ENCODE peak calls at places on chromosomes 7 and 10, in six cellular contexts. C is WTC11, W is lung, F is BJ, Z is lower leg skin, G is OCI-LY7. H is an unnamed sample.

GRCh38 chr10:90857635-90858488 is at the start of gene HTR7:
- DNase-seq in C (peak; percentile 78), W (peak; percentile 36), F (no peak), Z (peak; percentile 90), G (peak; percentile 28), H (peak; percentile 13)

GRCh38 chr10:51422311-51423120 is 276.9 kb downstream of the CSTF2T start:
- DNase-seq in C (peak; percentile 57), W (peak; percentile 51), F (no peak), Z (no peak), G (peak; percentile 23), H (peak; percentile 46)

GRCh38 chr10:20874261-20874660 is 22.9 kb downstream of the NEBL start:
- DNase-seq in C (no peak), W (no peak), F (no peak), Z (no peak), G (no peak), H (no peak)

GRCh38 chr7:156504687-156505545 is 135.7 kb upstream of the RNF32 start:
- DNase-seq in C (no peak), W (no peak), F (no peak), Z (no peak), G (no peak), H (no peak)

GRCh38 chr7:90320801-90321494 is at the start of gene FAM237B:
- DNase-seq in C (peak; percentile 39), W (no peak), F (no peak), Z (no peak), G (no peak), H (no peak)

GRCh38 chr10:42970451-42971250 is 106.2 kb upstream of the RET start:
- DNase-seq in C (peak; percentile 10), W (no peak), F (no peak), Z (peak; percentile 78), G (no peak), H (no peak)

GRCh38 chr10:120979435-120980315 is 128.5 kb downstream of the WDR11 start:
- DNase-seq in C (peak; percentile 75), W (peak; percentile 84), F (no peak), Z (no peak), G (no peak), H (no peak)

GRCh38 chr10:77648472-77648871 is 10.9 kb upstream of the KCNMA1 start:
- DNase-seq in C (no peak), W (no peak), F (no peak), Z (no peak), G (no peak), H (no peak)

GRCh38 chr10:89022734-89023133 is 32.1 kb downstream of the FAS start:
- DNase-seq in C (no peak), W (no peak), F (no peak), Z (no peak), G (no peak), H (no peak)

GRCh38 chr7:2387897-2388636 is 15.3 kb upstream of the CHST12 start:
- DNase-seq in C (no peak), W (no peak), F (no peak), Z (no peak), G (no peak), H (no peak)

GRCh38 chr10:43390791-43391190 is 18.2 kb downstream of the HNRNPF start:
- DNase-seq in C (no peak), W (no peak), F (no peak), Z (no peak), G (no peak), H (peak; percentile 67)

GRCh38 chr7:150742286-150742968 is 5.2 kb downstream of the GIMAP5 start:
- DNase-seq in C (no peak), W (no peak), F (no peak), Z (no peak), G (no peak), H (no peak)

GRCh38 chr7:117949232-117949631 is 76.0 kb upstream of the CTTNBP2 start:
- DNase-seq in C (no peak), W (no peak), F (no peak), Z (no peak), G (no peak), H (no peak)
- TF ChIP-seq CTCF in C (no peak), W (no peak), F (no peak), Z (no peak), G (peak; percentile 11), H (no peak)

GRCh38 chr7:46387646-46388045 is 466.6 kb upstream of the IGFBP3 start:
- DNase-seq in C (no peak), W (no peak), F (no peak), Z (no peak), G (no peak), H (peak; percentile 60)

GRCh38 chr7:46393142-46393541 is 472.1 kb upstream of the IGFBP3 start:
- DNase-seq in C (no peak), W (no peak), F (no peak), Z (no peak), G (no peak), H (no peak)

GRCh38 chr7:46391215-46391614 is 470.1 kb upstream of the IGFBP3 start:
- DNase-seq in C (no peak), W (no peak), F (peak; percentile 75), Z (no peak), G (no peak), H (no peak)

GRCh38 chr7:46389131-46389530 is 468.1 kb upstream of the IGFBP3 start:
- DNase-seq in C (no peak), W (no peak), F (no peak), Z (no peak), G (no peak), H (no peak)

GRCh38 chr7:46390042-46390441 is 469.0 kb upstream of the IGFBP3 start:
- DNase-seq in C (no peak), W (no peak), F (no peak), Z (no peak), G (no peak), H (no peak)
- TF ChIP-seq CTCF in C (no peak), W (no peak), F (no peak), Z (no peak), G (no peak), H (peak; percentile 30)

DNA sequence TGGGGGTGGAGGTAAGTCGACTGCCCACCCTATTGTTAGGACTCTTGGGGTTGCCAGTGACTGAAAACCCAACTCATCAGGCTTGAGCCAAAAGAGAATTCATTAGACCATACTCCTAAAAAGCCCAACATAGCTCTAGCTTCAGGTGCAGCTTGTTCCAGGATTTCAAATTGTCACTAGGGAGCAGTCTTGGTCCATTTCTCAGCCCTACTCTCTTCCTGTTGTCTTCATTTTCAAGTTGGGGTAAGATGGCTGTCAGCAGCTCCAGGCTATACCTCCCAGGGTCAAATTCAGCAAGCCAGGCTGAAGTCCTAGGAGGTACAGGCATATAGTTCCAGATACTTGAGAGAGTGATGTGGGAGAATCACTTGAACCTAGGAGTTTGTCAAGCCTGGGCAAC is 14.9 kb upstream of the COL13A1 start:
- DNase-seq in C (no peak), W (no peak), F (no peak), Z (no peak), G (peak; percentile 14), H (peak; percentile 55)
- TF ChIP-seq CTCF in C (no peak), W (no peak), F (peak; percentile 54), Z (no peak), G (peak; percentile 49), H (peak; percentile 67)

DNA sequence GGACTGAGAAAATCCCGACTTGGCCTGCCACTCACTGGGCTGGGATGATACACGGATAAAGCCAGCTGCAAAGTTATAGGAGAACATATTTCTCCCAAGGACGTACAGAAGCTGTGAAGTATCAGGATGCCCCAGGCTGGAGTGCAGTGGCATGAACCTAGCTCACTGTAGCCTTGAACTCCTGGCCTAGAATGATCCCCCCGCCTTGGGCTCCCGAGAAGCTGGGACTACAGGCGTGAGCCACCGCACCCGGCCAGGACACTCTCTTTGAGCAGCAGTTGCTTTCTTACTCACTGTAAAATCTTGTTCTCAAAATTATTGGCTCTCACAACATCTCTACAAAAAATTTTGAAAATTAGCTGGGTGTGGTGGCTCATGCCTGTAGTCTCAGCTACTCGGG is 50.4 kb downstream of the CLEC2L start:
- DNase-seq in C (no peak), W (no peak), F (no peak), Z (no peak), G (no peak), H (no peak)
- TF ChIP-seq CTCF in C (no peak), W (no peak), F (no peak), Z (no peak), G (no peak), H (no peak)

GRCh38 chr10:62430881-62431280 is 56.7 kb downstream of the ZNF365 start:
- DNase-seq in C (no peak), W (no peak), F (no peak), Z (no peak), G (no peak), H (no peak)
- TF ChIP-seq CTCF in C (no peak), W (no peak), F (no peak), Z (no peak), G (no peak), H (no peak)

H was measured in HFFc6.